ENCODE peak calls at places on chromosome X, in nine cellular contexts. P is A673; B is HT-29; G is NCI-H2171; K is activated CD8-positive, alpha-beta memory T cell treated with anti-CD3 and anti-CD28 coated beads, Interleukin-2, amount 50 U/mL, for 4 hours; M is stimulated activated CD4-positive, alpha-beta T cell treated with anti-CD3 and anti-CD28 coated beads, Interleukin-4, amount 100 ng/mL, for 24 hours; W is activated CD4-positive, alpha-beta T cell treated with anti-CD3 and anti-CD28 coated beads for 1 hour; D is bronchial epithelial cell; X is heart left ventricle. R is an unnamed sample.

GRCh38 chrX:47530054-47530453 is 31.0 kb upstream of the ARAF start:
- DNase-seq in P (no peak), B (no peak), K (no peak), M (no peak), G (no peak), D (no peak), X (no peak), W (no peak), R (no peak)

GRCh38 chrX:11474576-11474975 is 181.4 kb downstream of the AMELX start:
- DNase-seq in X (no peak), B (no peak), G (no peak), D (no peak), K (no peak), M (no peak), P (no peak), W (no peak), R (no peak)

GRCh38 chrX:21926527-21927278 is 13.8 kb upstream of the SMS start:
- DNase-seq in K (no peak), B (peak; percentile 45), P (peak; percentile 84), G (no peak), X (no peak), M (no peak), W (no peak), D (peak; percentile 94), R (no peak)

GRCh38 chrX:42567268-42567667 is 210.7 kb downstream of the PPP1R2C start:
- DNase-seq in P (no peak), K (no peak), G (no peak), M (no peak), B (no peak), W (no peak), X (no peak), D (no peak), R (no peak)

GRCh38 chrX:68433155-68433980 is at the start of gene OPHN1:
- DNase-seq in G (peak; percentile 20), W (no peak), D (peak; percentile 71), K (no peak), X (peak; percentile 74), B (peak; percentile 89), M (no peak), P (peak; percentile 69), R (peak; percentile 85)

GRCh38 chrX:134633832-134634231 is 24.4 kb downstream of the PLAC1 start:
- DNase-seq in G (no peak), K (no peak), W (no peak), X (no peak), P (no peak), B (no peak), D (no peak), M (no peak), R (no peak)

GRCh38 chrX:48966796-48967579 is 4.7 kb downstream of the KCND1 start:
- DNase-seq in D (no peak), X (no peak), B (no peak), W (no peak), P (no peak), K (no peak), M (no peak), G (no peak), R (no peak)

GRCh38 chrX:133215747-133216146 is 2.4 kb downstream of the TFDP3 start:
- DNase-seq in G (no peak), X (no peak), D (peak; percentile 38), K (no peak), M (no peak), P (peak; percentile 52), W (no peak), B (peak; percentile 59), R (no peak)

GRCh38 chrX:68424719-68425118 is 8.6 kb downstream of the OPHN1 start:
- DNase-seq in D (no peak), P (no peak), M (no peak), W (no peak), X (no peak), B (no peak), K (no peak), G (no peak), R (no peak)

GRCh38 chrX:127552571-127552970 is 499.6 kb downstream of the ACTRT1 start:
- DNase-seq in G (no peak), X (no peak), B (no peak), K (no peak), D (no peak), W (no peak), M (no peak), P (no peak), R (no peak)

GRCh38 chrX:27555514-27555913 is 34.6 kb upstream of the DCAF8L2 start:
- DNase-seq in K (no peak), D (peak; percentile 14), G (no peak), M (no peak), P (peak; percentile 53), X (no peak), B (peak; percentile 41), W (no peak), R (no peak)

GRCh38 chrX:66408507-66408906 is 230.4 kb downstream of the EDA2R start:
- DNase-seq in M (no peak), K (no peak), D (peak; percentile 5), W (no peak), B (peak; percentile 63), G (no peak), P (peak; percentile 2), X (no peak), R (no peak)

GRCh38 chrX:7120578-7121219 is 26.8 kb upstream of the STS start:
- DNase-seq in X (no peak), P (no peak), K (no peak), B (peak; percentile 73), W (no peak), M (no peak), G (no peak), D (peak; percentile 42), R (no peak)

GRCh38 chrX:25198891-25199290 is 183.1 kb upstream of the ARX start:
- DNase-seq in P (no peak), M (no peak), G (no peak), B (no peak), X (no peak), W (no peak), K (no peak), D (no peak), R (no peak)

GRCh38 chrX:132071260-132071659 is 48.2 kb downstream of the STK26 start:
- DNase-seq in D (peak; percentile 16), M (no peak), W (no peak), G (no peak), P (peak; percentile 15), B (peak; percentile 12), K (no peak), X (no peak), R (no peak)

GRCh38 chrX:115559672-115560071 is 1.3 kb upstream of the PLS3 start:
- DNase-seq in M (no peak), P (no peak), K (no peak), X (no peak), D (no peak), G (no peak), W (no peak), B (peak; percentile 56), R (no peak)

GRCh38 chrX:25389276-25389675 is 373.5 kb upstream of the ARX start:
- DNase-seq in W (no peak), D (no peak), P (no peak), B (no peak), X (no peak), K (no peak), G (no peak), M (no peak), R (no peak)

GRCh38 chrX:78673256-78673655 is 14.1 kb upstream of the RTL3 start:
- DNase-seq in W (no peak), B (no peak), P (no peak), D (peak; percentile 24), K (no peak), X (no peak), G (no peak), M (no peak), R (no peak)

GRCh38 chrX:23937100-23937499 is 29.3 kb downstream of the CXorf58 start:
- DNase-seq in W (no peak), X (no peak), D (no peak), M (no peak), K (no peak), G (peak; percentile 9), B (no peak), P (peak; percentile 68), R (no peak)

GRCh38 chrX:70549429-70549828 is 104.8 kb downstream of the DLG3 start:
- DNase-seq in M (no peak), P (no peak), D (no peak), X (no peak), B (no peak), K (no peak), W (no peak), G (no peak), R (no peak)

GRCh38 chrX:11970935-11971334 is 167.3 kb upstream of the FRMPD4 start:
- DNase-seq in K (no peak), W (no peak), D (peak; percentile 44), X (no peak), G (no peak), M (no peak), B (no peak), P (no peak), R (no peak)

GRCh38 chrX:39491548-39492297 is 606.0 kb downstream of the BCOR start:
- DNase-seq in D (no peak), W (peak; percentile 15), P (no peak), G (no peak), X (no peak), K (peak; percentile 53), M (peak; percentile 54), B (no peak), R (peak; percentile 60)

GRCh38 chrX:9627827-9628406 is 137.7 kb downstream of the GPR143 start:
- DNase-seq in M (no peak), K (no peak), D (no peak), B (no peak), X (no peak), P (peak; percentile 7), W (no peak), G (no peak), R (no peak)

GRCh38 chrX:13506574-13506973 is 62.8 kb upstream of the EGFL6 start:
- DNase-seq in X (peak; percentile 22), W (peak; percentile 24), P (peak; percentile 75), M (peak; percentile 48), K (peak; percentile 58), G (peak; percentile 43), B (peak; percentile 32), D (peak; percentile 25), R (peak; percentile 31)

GRCh38 chrX:9825129-9825865 is 39.1 kb downstream of the SHROOM2 start:
- DNase-seq in X (no peak), M (no peak), K (no peak), G (no peak), B (no peak), W (no peak), D (no peak), P (no peak), R (no peak)

R was measured in Peyer's patch.